ENCODE peak calls at places on chromosomes 4 and X, in four cellular contexts. L, U, X and N are unnamed samples.

GRCh38 chrX:75291611-75292010 is 17.7 kb downstream of the UPRT start:
- DNase-seq in L (no peak), U (no peak), X (no peak), N (no peak)

GRCh38 chrX:10167573-10167972 is 10.8 kb downstream of the CLCN4 start:
- DNase-seq in L (no peak), U (no peak), X (no peak), N (no peak)

GRCh38 chrX:101759000-101759399 is 99.3 kb upstream of the ARMCX2 start:
- DNase-seq in L (peak), U (no peak), X (peak), N (no peak)

GRCh38 chr4:142913461-142914030 is 67.4 kb upstream of the INPP4B start:
- DNase-seq in L (no peak), U (no peak), X (no peak), N (no peak)

GRCh38 chrX:136387951-136388502 is 87.3 kb downstream of the ADGRG4 start:
- DNase-seq in L (no peak), U (no peak), X (no peak), N (no peak)

GRCh38 chr4:61561028-61561427 is 360.9 kb downstream of the ADGRL3 start:
- DNase-seq in L (no peak), U (no peak), X (no peak), N (no peak)

GRCh38 chrX:69285401-69285871 is 120.2 kb upstream of the PJA1 start:
- DNase-seq in L (no peak), U (no peak), X (no peak), N (no peak)

GRCh38 chr4:67130411-67130810 is 414.9 kb downstream of the CENPC start:
- DNase-seq in L (no peak), U (no peak), X (no peak), N (no peak)

GRCh38 chrX:9171841-9172240 is 137.9 kb upstream of the FAM9B start:
- DNase-seq in L (no peak), U (no peak), X (no peak), N (no peak)

GRCh38 chrX:56766554-56767412 is 37.7 kb downstream of the NBDY start:
- DNase-seq in L (no peak), U (no peak), X (no peak), N (no peak)

GRCh38 chrX:118698516-118699247 is 28.7 kb upstream of the IL13RA1 start:
- DNase-seq in L (no peak), U (no peak), X (no peak), N (no peak)

GRCh38 chrX:19743386-19743785 is 144.0 kb downstream of the SH3KBP1 start:
- DNase-seq in L (no peak), U (no peak), X (no peak), N (no peak)

GRCh38 chrX:65596270-65596669 is 61.7 kb upstream of the LAS1L start:
- DNase-seq in L (peak), U (no peak), X (no peak), N (no peak)

GRCh38 chr4:5784960-5785611 is 74.1 kb downstream of the EVC start:
- DNase-seq in L (no peak), U (no peak), X (no peak), N (no peak)

GRCh38 chr4:187070158-187070557 is 346.5 kb upstream of the FAT1 start:
- DNase-seq in L (no peak), U (no peak), X (no peak), N (no peak)

GRCh38 chr4:83172371-83172770 is 57.8 kb upstream of the PLAC8 start:
- DNase-seq in L (no peak), U (no peak), X (no peak), N (no peak)

GRCh38 chr4:128811571-128812359 is 2.3 kb downstream of the JADE1 start:
- DNase-seq in L (peak), U (peak), X (no peak), N (no peak)